ENCODE peak calls at places on chromosomes 12 and 14, in eight cellular contexts. R, K, O, G, A, F, N and M are unnamed samples.

GRCh38 chr14:51094282-51094821 is 553 bp downstream of the TRIM9 start:
- DNase-seq in G (peak; percentile 18), N (no peak), K (no peak), O (peak; percentile 57), F (no peak), A (no peak), R (peak; percentile 34), M (no peak)

GRCh38 chr12:34607520-34608195 is 585.4 kb downstream of the ALG10 start:
- DNase-seq in A (no peak), N (no peak), F (no peak), G (no peak), R (no peak), O (no peak), K (no peak), M (no peak)

GRCh38 chr12:121443193-121443829 is 43.4 kb downstream of the RNF34 start:
- DNase-seq in G (peak; percentile 85), O (peak; percentile 87), R (peak; percentile 61), F (peak; percentile 83), K (peak; percentile 79), A (peak; percentile 62), N (peak; percentile 98), M (peak; percentile 84)

GRCh38 chr14:69695664-69696527 is 71.0 kb upstream of the SRSF5 start:
- DNase-seq in R (peak; percentile 83), A (no peak), K (no peak), O (peak; percentile 78), F (peak; percentile 78), G (peak; percentile 76), N (no peak), M (peak; percentile 65)

GRCh38 chr14:34297786-34298520 is 164.1 kb downstream of the SPTSSA start:
- DNase-seq in A (no peak), R (no peak), F (no peak), K (no peak), O (no peak), G (no peak), N (no peak), M (no peak)

GRCh38 chr14:101474563-101475467 is 86.5 kb upstream of the DIO3 start:
- DNase-seq in G (no peak), R (no peak), A (no peak), N (no peak), O (no peak), F (no peak), K (no peak), M (no peak)

GRCh38 chr12:75747572-75747995 is 236.2 kb upstream of the KRR1 start:
- DNase-seq in A (no peak), R (no peak), F (no peak), G (no peak), N (no peak), O (no peak), K (peak; percentile 48), M (no peak)

GRCh38 chr12:96308881-96309280 is 91.4 kb downstream of the CDK17 start:
- DNase-seq in O (no peak), G (no peak), F (no peak), K (no peak), N (no peak), R (no peak), A (no peak), M (no peak)

GRCh38 chr12:127179199-127179598 is 1087.8 kb upstream of the TMEM132C start:
- DNase-seq in N (no peak), K (no peak), A (no peak), F (no peak), G (no peak), O (no peak), R (no peak), M (no peak)

GRCh38 chr12:16913832-16914490 is 308.0 kb upstream of the LMO3 start:
- DNase-seq in K (no peak), N (no peak), A (no peak), F (no peak), R (no peak), O (no peak), G (no peak), M (no peak)

GRCh38 chr14:34235635-34236300 is 226.3 kb downstream of the SPTSSA start:
- DNase-seq in G (no peak), N (no peak), O (no peak), F (no peak), A (no peak), R (no peak), K (no peak), M (no peak)

GRCh38 chr14:94345344-94346072 is 22.4 kb upstream of the SERPINA6 start:
- DNase-seq in G (no peak), O (no peak), K (peak; percentile 91), A (no peak), F (peak; percentile 30), N (no peak), R (no peak), M (no peak)

GRCh38 chr12:121927798-121928197 is 9.4 kb downstream of the CFAP251 start:
- DNase-seq in K (no peak), A (no peak), G (no peak), R (no peak), F (no peak), N (no peak), O (no peak), M (no peak)

GRCh38 chr14:50776522-50776921 is 54.4 kb downstream of the NIN start:
- DNase-seq in N (no peak), R (no peak), F (no peak), K (no peak), O (no peak), G (no peak), A (no peak), M (no peak)

GRCh38 chr12:68267892-68268396 is 14.5 kb upstream of the IL22 start:
- DNase-seq in G (no peak), N (no peak), O (no peak), F (no peak), K (no peak), A (no peak), R (no peak), M (no peak)

GRCh38 chr14:68364823-68365222 is 428.0 kb downstream of the ZFP36L1 start:
- DNase-seq in R (no peak), N (peak; percentile 25), O (no peak), K (no peak), A (no peak), F (no peak), G (no peak), M (no peak)

GRCh38 chr12:81835783-81836182 is 76.6 kb upstream of the PPFIA2 start:
- DNase-seq in K (no peak), N (no peak), R (no peak), O (no peak), A (no peak), G (no peak), F (no peak), M (no peak)

GRCh38 chr14:31937730-31938346 is 139.3 kb upstream of the ARHGAP5 start:
- DNase-seq in A (peak; percentile 28), F (peak; percentile 99), K (peak; percentile 91), G (peak; percentile 63), O (no peak), N (no peak), R (no peak), M (peak; percentile 87)

GRCh38 chr14:50964683-50965390 is 20.6 kb upstream of the PYGL start:
- DNase-seq in K (peak; percentile 44), R (peak; percentile 63), O (no peak), G (peak; percentile 57), F (no peak), N (no peak), A (no peak), M (peak; percentile 95)

GRCh38 chr14:89330236-89331002 is 86.6 kb downstream of the FOXN3 start:
- DNase-seq in O (no peak), G (no peak), A (no peak), F (no peak), K (no peak), R (no peak), N (no peak), M (no peak)

GRCh38 chr12:46524778-46525177 is 152.2 kb upstream of the SLC38A2 start:
- DNase-seq in G (peak; percentile 62), R (no peak), A (no peak), O (no peak), F (no peak), K (peak; percentile 51), N (no peak), M (no peak)

GRCh38 chr14:48726080-48726642 is 860.0 kb downstream of the RPS29 start:
- DNase-seq in O (no peak), N (no peak), A (no peak), G (no peak), F (no peak), K (no peak), R (no peak), M (no peak)